ENCODE peak calls at places on chromosomes 13 and 19, in eight cellular contexts. B, H, X, L, D, K, O and N are unnamed samples.

GRCh38 chr19:48568345-48568886 is 16.4 kb downstream of the SULT2B1 start:
- DNase-seq in D (peak; percentile 85), H (no peak), X (no peak), L (peak; percentile 83), O (peak; percentile 92), B (peak; percentile 83), K (peak; percentile 68), N (peak; percentile 85)

GRCh38 chr13:84651288-84651687 is 769.0 kb upstream of the SLITRK1 start:
- DNase-seq in X (no peak), L (no peak), B (peak; percentile 65), O (peak; percentile 80), D (peak; percentile 88), K (no peak), H (no peak), N (peak; percentile 81)

GRCh38 chr19:50000038-50000890 is 24.9 kb downstream of the VRK3 start:
- DNase-seq in K (no peak), O (no peak), D (no peak), B (no peak), X (no peak), L (no peak), H (no peak), N (no peak)

GRCh38 chr13:21675095-21676007 is 4.5 kb downstream of the FGF9 start:
- DNase-seq in X (peak; percentile 23), B (no peak), L (no peak), O (no peak), H (peak; percentile 53), K (peak; percentile 36), D (no peak), N (no peak)

GRCh38 chr13:41196620-41197019 is 2.3 kb upstream of the KBTBD7 start:
- DNase-seq in L (no peak), X (no peak), D (no peak), O (no peak), B (peak; percentile 48), K (no peak), H (peak; percentile 67), N (peak; percentile 35)

GRCh38 chr19:55635856-55636440 is 4.9 kb upstream of the ZNF580 start:
- DNase-seq in D (no peak), O (no peak), L (no peak), K (peak; percentile 1), X (no peak), B (no peak), H (no peak), N (no peak)

GRCh38 chr19:12794936-12795335 is 3.6 kb downstream of the JUNB start:
- DNase-seq in K (no peak), D (no peak), H (no peak), O (no peak), B (no peak), X (no peak), L (no peak), N (no peak)

GRCh38 chr13:33244907-33245287 is 40.7 kb downstream of the STARD13 start:
- DNase-seq in X (no peak), L (no peak), O (no peak), K (no peak), H (no peak), B (no peak), D (peak; percentile 17), N (no peak)

GRCh38 chr13:111080642-111081041 is 34.5 kb upstream of the ARHGEF7 start:
- DNase-seq in K (no peak), D (no peak), X (no peak), B (no peak), L (no peak), H (no peak), O (no peak), N (no peak)

GRCh38 chr19:48683349-48683748 is 10.5 kb upstream of the NTN5 start:
- DNase-seq in O (peak; percentile 59), K (no peak), D (peak; percentile 52), X (no peak), B (no peak), H (no peak), L (peak; percentile 73), N (no peak)

GRCh38 chr19:42563352-42564210 is 31.1 kb downstream of the CEACAM8 start:
- DNase-seq in H (peak; percentile 76), X (peak; percentile 20), L (peak; percentile 38), D (peak; percentile 28), K (peak; percentile 63), O (peak; percentile 36), B (peak; percentile 54), N (peak; percentile 22)

GRCh38 chr13:75792526-75793187 is 156.5 kb downstream of the LMO7 start:
- DNase-seq in K (no peak), B (no peak), L (no peak), D (peak; percentile 56), O (no peak), X (no peak), H (no peak), N (no peak)

GRCh38 chr13:36297259-36297599 is 385 bp downstream of the CCDC169 start:
- DNase-seq in D (peak; percentile 32), O (peak; percentile 55), K (no peak), H (no peak), B (peak; percentile 15), L (no peak), X (no peak), N (no peak)

GRCh38 chr19:7658219-7658686 is 10.6 kb upstream of the RETN start:
- DNase-seq in K (no peak), H (peak; percentile 68), X (no peak), O (no peak), L (no peak), D (no peak), B (no peak), N (no peak)

GRCh38 chr13:24650157-24650556 is 30.1 kb upstream of the ATP12A start:
- DNase-seq in L (no peak), X (no peak), D (peak; percentile 20), H (no peak), O (peak; percentile 74), K (peak; percentile 49), B (no peak), N (no peak)

GRCh38 chr13:82717249-82717648 is 1165.0 kb downstream of the SLITRK1 start:
- DNase-seq in X (no peak), L (peak; percentile 51), O (peak; percentile 65), H (no peak), B (peak; percentile 56), D (peak; percentile 85), K (no peak), N (peak; percentile 90)

GRCh38 chr19:20079487-20079886 is 1.7 kb downstream of the ZNF90 start:
- DNase-seq in L (no peak), B (no peak), K (no peak), D (no peak), O (peak; percentile 40), X (no peak), H (no peak), N (no peak)

GRCh38 chr19:16814526-16815100 is 14.6 kb upstream of the SIN3B start:
- DNase-seq in H (no peak), B (no peak), X (no peak), O (peak; percentile 58), L (no peak), D (peak; percentile 48), K (no peak), N (peak; percentile 64)

GRCh38 chr19:5072115-5072514 is 103.2 kb downstream of the KDM4B start:
- DNase-seq in O (no peak), H (no peak), X (no peak), L (no peak), D (no peak), B (no peak), K (no peak), N (no peak)

GRCh38 chr13:72379581-72379980 is 347.8 kb downstream of the MZT1 start:
- DNase-seq in K (no peak), H (no peak), X (no peak), D (peak; percentile 29), O (peak; percentile 0), L (no peak), B (no peak), N (peak; percentile 72)

GRCh38 chr19:17281391-17282304 is at the start of gene ANKLE1:
- DNase-seq in O (no peak), B (no peak), K (peak; percentile 95), X (no peak), H (peak; percentile 93), D (no peak), L (no peak), N (no peak)

GRCh38 chr13:85535306-85535705 is 263.9 kb downstream of the SLITRK6 start:
- DNase-seq in B (no peak), K (no peak), O (no peak), H (no peak), X (no peak), D (no peak), L (no peak), N (no peak)

GRCh38 chr19:17041994-17042393 is 15.4 kb upstream of the CPAMD8 start:
- DNase-seq in O (peak; percentile 66), X (no peak), B (no peak), D (no peak), L (peak; percentile 55), K (no peak), H (no peak), N (no peak)

DNA sequence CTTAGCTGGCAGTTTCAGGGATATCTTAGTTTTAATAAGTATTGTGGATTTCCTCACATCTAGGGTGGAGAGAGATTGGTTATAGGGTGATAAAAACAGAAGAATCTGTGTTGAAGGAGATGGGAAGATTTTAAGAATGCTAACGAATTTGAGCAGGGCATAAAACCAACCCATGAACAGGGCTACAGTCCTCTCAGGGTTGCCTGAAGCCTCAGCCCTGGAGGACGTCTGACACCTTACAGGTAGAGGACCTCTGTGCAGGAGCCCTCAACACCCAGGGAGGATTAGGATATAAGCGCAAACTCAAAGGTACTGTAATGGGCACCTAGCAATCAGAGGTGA is 461 bp upstream of the WASF3 start:
- DNase-seq in X (no peak), L (no peak), D (no peak), B (no peak), K (no peak), H (no peak), O (no peak), N (no peak)
- H3K4me2 ChIP-seq in X (peak overlapping the region; percentile 78), L (peak overlapping the region; percentile 96), D (peak overlapping the region; percentile 96), B (peak overlapping the region; percentile 77), K (peak overlapping the region; percentile 80), H (no peak overlapping the region), O (peak overlapping the region; percentile 78), N (peak overlapping the region; percentile 74)

GRCh38 chr19:14159059-14159458 is 22.7 kb upstream of the ASF1B start:
- DNase-seq in K (no peak), D (no peak), H (no peak), O (no peak), X (no peak), L (no peak), B (no peak), N (no peak)
- H3K9ac ChIP-seq in K (no peak overlapping the region), D (no peak overlapping the region), H (no peak overlapping the region), O (no peak overlapping the region), X (no peak overlapping the region), L (no peak overlapping the region), B (no peak overlapping the region), N (no peak overlapping the region)

DNA sequence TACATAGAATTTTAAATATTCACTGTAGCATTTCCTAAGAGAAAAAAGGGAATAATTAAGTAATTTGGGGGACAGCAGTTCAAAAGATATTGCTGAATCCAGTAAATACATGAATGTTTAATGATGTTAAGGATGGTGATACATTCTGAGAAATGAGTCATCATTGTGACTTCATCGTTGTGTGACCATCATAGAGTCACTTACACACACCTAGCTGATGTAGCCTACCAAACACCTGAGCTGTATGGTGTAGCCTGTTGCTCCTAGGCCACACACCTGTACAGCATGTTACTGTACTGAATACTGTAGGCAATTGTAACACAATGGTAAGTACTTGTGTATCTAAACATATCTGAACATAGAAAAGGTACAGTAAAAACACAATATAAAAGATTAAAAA is 34.8 kb downstream of the ATP7B start:
- DNase-seq in O (no peak), B (peak; percentile 18), H (no peak), K (no peak), L (no peak), X (no peak), D (no peak), N (peak; percentile 26)
- H3K4me2 ChIP-seq in O (no peak overlapping the region), B (no peak overlapping the region), H (no peak overlapping the region), K (no peak overlapping the region), L (no peak overlapping the region), X (no peak overlapping the region), D (no peak overlapping the region), N (no peak overlapping the region)

GRCh38 chr13:66367356-66367755 is 862.8 kb downstream of the PCDH9 start:
- DNase-seq in D (no peak), B (no peak), K (no peak), O (no peak), H (no peak), L (no peak), X (no peak), N (no peak)
- H3K9ac ChIP-seq in D (no peak overlapping the region), B (no peak overlapping the region), K (no peak overlapping the region), O (no peak overlapping the region), H (no peak overlapping the region), L (no peak overlapping the region), X (no peak overlapping the region), N (no peak overlapping the region)